ENCODE peak calls at places on chromosomes 1 and 21, in six cellular contexts. Q is neuronal stem cell, D is AG09309, C is ELR, N is NCI-H226, B is NCI-H1436. M is an unnamed sample.

GRCh38 chr1:225464851-225465792 is 37.3 kb upstream of the LBR start:
- DNase-seq in B (peak), N (no peak), C (no peak), D (no peak), Q (peak), M (no peak)

GRCh38 chr1:202600432-202601041 is 109.7 kb downstream of the SYT2 start:
- DNase-seq in N (no peak), D (no peak), C (no peak), B (no peak), Q (no peak), M (no peak)

GRCh38 chr1:91791103-91791502 is 94.8 kb downstream of the TGFBR3 start:
- DNase-seq in B (peak), Q (peak), C (no peak), D (no peak), N (no peak), M (peak)

GRCh38 chr1:178908358-178908757 is 37.5 kb upstream of the ANGPTL1 start:
- DNase-seq in B (no peak), C (no peak), D (peak), N (no peak), Q (no peak), M (no peak)

GRCh38 chr1:7228252-7228961 is 443.2 kb downstream of the CAMTA1 start:
- DNase-seq in Q (no peak), D (no peak), N (no peak), C (no peak), B (no peak), M (no peak)

GRCh38 chr1:16229976-16230740 is 6.8 kb downstream of the CPLANE2 start:
- DNase-seq in N (no peak), D (no peak), Q (no peak), C (no peak), B (no peak), M (no peak)

GRCh38 chr1:229880271-229881170 is 186.5 kb upstream of the GALNT2 start:
- DNase-seq in Q (no peak), B (no peak), C (no peak), D (no peak), N (no peak), M (no peak)

GRCh38 chr1:5980314-5981008 is 11.8 kb downstream of the NPHP4 start:
- DNase-seq in Q (peak), N (peak), D (no peak), C (peak), B (no peak), M (no peak)

GRCh38 chr1:15742339-15742801 is at the start of gene TMEM82:
- DNase-seq in Q (no peak), D (no peak), N (no peak), B (no peak), C (no peak), M (no peak)

GRCh38 chr1:1965546-1965945 is 38.0 kb downstream of the CFAP74 start:
- DNase-seq in B (no peak), C (no peak), Q (no peak), N (no peak), D (no peak), M (no peak)

GRCh38 chr21:15444118-15444960 is 285.4 kb upstream of the USP25 start:
- DNase-seq in B (no peak), D (no peak), Q (no peak), N (no peak), C (no peak), M (no peak)

GRCh38 chr1:218459878-218460277 is 114.7 kb downstream of the TGFB2 start:
- DNase-seq in D (peak), Q (peak), N (peak), B (no peak), C (peak), M (peak)

GRCh38 chr1:3473381-3473844 is 18.9 kb downstream of the ARHGEF16 start:
- DNase-seq in N (peak), B (no peak), D (peak), Q (no peak), C (peak), M (peak)

M was measured in prostate gland.